ENCODE peak calls at places on chromosome 13, in nine cellular contexts. One of them, this sample, is unnamed.

GRCh38 chr13:50921706-50922105 is 12.1 kb downstream of the RNASEH2B start:
- ATAC-seq in GM12878: no peak
- ATAC-seq in upper lobe of left lung: no peak
- ATAC-seq in Panc1: no peak
- ATAC-seq in body of pancreas: no peak
- ATAC-seq in lower lobe of right lung: no peak
- ATAC-seq in IMR-90: no peak
- ATAC-seq in right cardiac atrium: no peak
- ATAC-seq in A549: no peak
- ATAC-seq in this sample: no peak

GRCh38 chr13:86403213-86403612 is 604.0 kb upstream of the SLITRK6 start:
- ATAC-seq in GM12878: no peak
- ATAC-seq in upper lobe of left lung: no peak
- ATAC-seq in Panc1: no peak
- ATAC-seq in body of pancreas: no peak
- ATAC-seq in lower lobe of right lung: no peak
- ATAC-seq in IMR-90: no peak
- ATAC-seq in right cardiac atrium: peak; percentile 84
- ATAC-seq in A549: no peak
- ATAC-seq in this sample: no peak

GRCh38 chr13:112983428-112984196 is 14.6 kb downstream of the MCF2L start:
- ATAC-seq in GM12878: no peak
- ATAC-seq in upper lobe of left lung: no peak
- ATAC-seq in Panc1: no peak
- ATAC-seq in body of pancreas: no peak
- ATAC-seq in lower lobe of right lung: no peak
- ATAC-seq in IMR-90: no peak
- ATAC-seq in right cardiac atrium: peak; percentile 66
- ATAC-seq in A549: no peak
- ATAC-seq in this sample: no peak

GRCh38 chr13:41809962-41810361 is 150.9 kb downstream of the VWA8 start:
- ATAC-seq in GM12878: no peak
- ATAC-seq in upper lobe of left lung: no peak
- ATAC-seq in Panc1: no peak
- ATAC-seq in body of pancreas: no peak
- ATAC-seq in lower lobe of right lung: no peak
- ATAC-seq in IMR-90: no peak
- ATAC-seq in right cardiac atrium: no peak
- ATAC-seq in A549: no peak
- ATAC-seq in this sample: no peak

GRCh38 chr13:51793570-51794273 is 10.2 kb downstream of the DHRS12 start:
- ATAC-seq in GM12878: peak; percentile 81
- ATAC-seq in upper lobe of left lung: peak; percentile 83
- ATAC-seq in Panc1: peak; percentile 80
- ATAC-seq in body of pancreas: peak; percentile 42
- ATAC-seq in lower lobe of right lung: peak; percentile 44
- ATAC-seq in IMR-90: peak; percentile 99
- ATAC-seq in right cardiac atrium: no peak
- ATAC-seq in A549: peak; percentile 77
- ATAC-seq in this sample: peak; percentile 60

GRCh38 chr13:52925221-52925620 is 76.8 kb upstream of the PCDH8 start:
- ATAC-seq in GM12878: no peak
- ATAC-seq in upper lobe of left lung: no peak
- ATAC-seq in Panc1: no peak
- ATAC-seq in body of pancreas: peak; percentile 30
- ATAC-seq in lower lobe of right lung: peak; percentile 9
- ATAC-seq in IMR-90: no peak
- ATAC-seq in right cardiac atrium: peak; percentile 35
- ATAC-seq in A549: no peak
- ATAC-seq in this sample: peak; percentile 50

GRCh38 chr13:41029629-41030028 is 10.5 kb upstream of the ELF1 start:
- ATAC-seq in GM12878: no peak
- ATAC-seq in upper lobe of left lung: no peak
- ATAC-seq in Panc1: no peak
- ATAC-seq in body of pancreas: no peak
- ATAC-seq in lower lobe of right lung: no peak
- ATAC-seq in IMR-90: no peak
- ATAC-seq in right cardiac atrium: no peak
- ATAC-seq in A549: no peak
- ATAC-seq in this sample: no peak

GRCh38 chr13:74132768-74133656 is 1.2 kb downstream of the KLF12 start:
- ATAC-seq in GM12878: peak; percentile 7
- ATAC-seq in upper lobe of left lung: no peak
- ATAC-seq in Panc1: no peak
- ATAC-seq in body of pancreas: no peak
- ATAC-seq in lower lobe of right lung: no peak
- ATAC-seq in IMR-90: no peak
- ATAC-seq in right cardiac atrium: no peak
- ATAC-seq in A549: no peak
- ATAC-seq in this sample: no peak

GRCh38 chr13:111978536-111978935 is 88.4 kb upstream of the SOX1 start:
- ATAC-seq in GM12878: no peak
- ATAC-seq in upper lobe of left lung: no peak
- ATAC-seq in Panc1: no peak
- ATAC-seq in body of pancreas: no peak
- ATAC-seq in lower lobe of right lung: no peak
- ATAC-seq in IMR-90: no peak
- ATAC-seq in right cardiac atrium: no peak
- ATAC-seq in A549: no peak
- ATAC-seq in this sample: no peak

GRCh38 chr13:42485272-42485671 is 88.7 kb upstream of the TNFSF11 start:
- ATAC-seq in GM12878: no peak
- ATAC-seq in upper lobe of left lung: no peak
- ATAC-seq in Panc1: no peak
- ATAC-seq in body of pancreas: no peak
- ATAC-seq in lower lobe of right lung: no peak
- ATAC-seq in IMR-90: no peak
- ATAC-seq in right cardiac atrium: no peak
- ATAC-seq in A549: no peak
- ATAC-seq in this sample: no peak

GRCh38 chr13:102128216-102128800 is 273.5 kb downstream of the FGF14 start:
- ATAC-seq in GM12878: peak; percentile 86
- ATAC-seq in upper lobe of left lung: peak; percentile 65
- ATAC-seq in Panc1: no peak
- ATAC-seq in body of pancreas: no peak
- ATAC-seq in lower lobe of right lung: peak; percentile 84
- ATAC-seq in IMR-90: peak; percentile 35
- ATAC-seq in right cardiac atrium: no peak
- ATAC-seq in A549: no peak
- ATAC-seq in this sample: peak; percentile 72

GRCh38 chr13:28349371-28349770 is 145.6 kb downstream of the FLT1 start:
- ATAC-seq in GM12878: no peak
- ATAC-seq in upper lobe of left lung: no peak
- ATAC-seq in Panc1: no peak
- ATAC-seq in body of pancreas: no peak
- ATAC-seq in lower lobe of right lung: no peak
- ATAC-seq in IMR-90: no peak
- ATAC-seq in right cardiac atrium: no peak
- ATAC-seq in A549: no peak
- ATAC-seq in this sample: no peak

GRCh38 chr13:80048802-80049201 is 292.1 kb downstream of the SPRY2 start:
- ATAC-seq in GM12878: peak; percentile 98
- ATAC-seq in upper lobe of left lung: peak; percentile 94
- ATAC-seq in Panc1: peak; percentile 97
- ATAC-seq in body of pancreas: peak; percentile 65
- ATAC-seq in lower lobe of right lung: peak; percentile 93
- ATAC-seq in IMR-90: peak; percentile 99
- ATAC-seq in right cardiac atrium: peak; percentile 97
- ATAC-seq in A549: peak; percentile 81
- ATAC-seq in this sample: peak; percentile 94
- H3K27ac ChIP-seq in GM12878: peak overlapping the region; percentile 18
- H3K27ac ChIP-seq in upper lobe of left lung: no peak overlapping the region
- H3K27ac ChIP-seq in Panc1: peak overlapping the region; percentile 63
- H3K27ac ChIP-seq in body of pancreas: no peak overlapping the region
- H3K27ac ChIP-seq in lower lobe of right lung: no peak overlapping the region
- H3K27ac ChIP-seq in IMR-90: no peak overlapping the region
- H3K27ac ChIP-seq in right cardiac atrium: no peak overlapping the region
- H3K27ac ChIP-seq in A549: no peak overlapping the region
- H3K27ac ChIP-seq in this sample: no peak overlapping the region

DNA sequence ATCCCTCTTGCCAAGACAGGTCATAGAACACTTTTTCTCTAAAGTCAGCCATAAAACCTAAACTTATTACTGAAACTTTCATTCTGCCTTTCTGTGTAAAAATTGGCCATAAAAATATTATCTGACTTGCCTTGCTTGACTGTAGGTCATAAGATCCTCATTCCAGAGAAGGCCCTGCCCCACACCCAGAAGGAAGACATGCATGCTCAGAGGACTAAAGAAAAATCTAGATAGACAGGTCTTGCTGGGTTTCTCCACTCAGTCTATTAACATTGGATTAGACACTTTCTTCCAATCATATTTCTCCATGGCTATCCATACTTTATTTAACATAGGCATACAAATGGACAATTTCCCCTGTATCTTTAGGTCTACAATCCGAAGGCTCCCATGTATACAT is 1066.5 kb downstream of the SLITRK1 start:
- ATAC-seq in GM12878: no peak
- ATAC-seq in upper lobe of left lung: no peak
- ATAC-seq in Panc1: no peak
- ATAC-seq in body of pancreas: no peak
- ATAC-seq in lower lobe of right lung: no peak
- ATAC-seq in IMR-90: no peak
- ATAC-seq in right cardiac atrium: no peak
- ATAC-seq in A549: no peak
- ATAC-seq in this sample: no peak
- H3K27ac ChIP-seq in GM12878: no peak overlapping the region
- H3K27ac ChIP-seq in upper lobe of left lung: no peak overlapping the region
- H3K27ac ChIP-seq in Panc1: no peak overlapping the region
- H3K27ac ChIP-seq in body of pancreas: no peak overlapping the region
- H3K27ac ChIP-seq in lower lobe of right lung: no peak overlapping the region
- H3K27ac ChIP-seq in IMR-90: no peak overlapping the region
- H3K27ac ChIP-seq in right cardiac atrium: no peak overlapping the region
- H3K27ac ChIP-seq in A549: no peak overlapping the region
- H3K27ac ChIP-seq in this sample: no peak overlapping the region

GRCh38 chr13:106990594-106990993 is 422.7 kb upstream of the ARGLU1 start:
- ATAC-seq in GM12878: no peak
- ATAC-seq in upper lobe of left lung: no peak
- ATAC-seq in Panc1: no peak
- ATAC-seq in body of pancreas: no peak
- ATAC-seq in lower lobe of right lung: no peak
- ATAC-seq in IMR-90: peak; percentile 63
- ATAC-seq in right cardiac atrium: no peak
- ATAC-seq in A549: no peak
- ATAC-seq in this sample: no peak

GRCh38 chr13:106986033-106986484 is 418.1 kb upstream of the ARGLU1 start:
- ATAC-seq in GM12878: no peak
- ATAC-seq in upper lobe of left lung: peak; percentile 78
- ATAC-seq in Panc1: no peak
- ATAC-seq in body of pancreas: no peak
- ATAC-seq in lower lobe of right lung: no peak
- ATAC-seq in IMR-90: peak; percentile 62
- ATAC-seq in right cardiac atrium: no peak
- ATAC-seq in A549: no peak
- ATAC-seq in this sample: no peak

GRCh38 chr13:106989866-106990265 is 421.9 kb upstream of the ARGLU1 start:
- ATAC-seq in GM12878: no peak
- ATAC-seq in upper lobe of left lung: no peak
- ATAC-seq in Panc1: no peak
- ATAC-seq in body of pancreas: no peak
- ATAC-seq in lower lobe of right lung: no peak
- ATAC-seq in IMR-90: no peak
- ATAC-seq in right cardiac atrium: no peak
- ATAC-seq in A549: no peak
- ATAC-seq in this sample: no peak

GRCh38 chr13:106986687-106987434 is 418.9 kb upstream of the ARGLU1 start:
- ATAC-seq in GM12878: no peak
- ATAC-seq in upper lobe of left lung: no peak
- ATAC-seq in Panc1: no peak
- ATAC-seq in body of pancreas: no peak
- ATAC-seq in lower lobe of right lung: no peak
- ATAC-seq in IMR-90: no peak
- ATAC-seq in right cardiac atrium: no peak
- ATAC-seq in A549: no peak
- ATAC-seq in this sample: no peak

GRCh38 chr13:106987435-106987800 is 419.5 kb upstream of the ARGLU1 start:
- ATAC-seq in GM12878: no peak
- ATAC-seq in upper lobe of left lung: no peak
- ATAC-seq in Panc1: no peak
- ATAC-seq in body of pancreas: no peak
- ATAC-seq in lower lobe of right lung: no peak
- ATAC-seq in IMR-90: no peak
- ATAC-seq in right cardiac atrium: no peak
- ATAC-seq in A549: no peak
- ATAC-seq in this sample: no peak
- H3K27ac ChIP-seq in GM12878: no peak overlapping the region
- H3K27ac ChIP-seq in upper lobe of left lung: no peak overlapping the region
- H3K27ac ChIP-seq in Panc1: no peak overlapping the region
- H3K27ac ChIP-seq in body of pancreas: no peak overlapping the region
- H3K27ac ChIP-seq in lower lobe of right lung: no peak overlapping the region
- H3K27ac ChIP-seq in IMR-90: no peak overlapping the region
- H3K27ac ChIP-seq in right cardiac atrium: no peak overlapping the region
- H3K27ac ChIP-seq in A549: no peak overlapping the region
- H3K27ac ChIP-seq in this sample: no peak overlapping the region

DNA sequence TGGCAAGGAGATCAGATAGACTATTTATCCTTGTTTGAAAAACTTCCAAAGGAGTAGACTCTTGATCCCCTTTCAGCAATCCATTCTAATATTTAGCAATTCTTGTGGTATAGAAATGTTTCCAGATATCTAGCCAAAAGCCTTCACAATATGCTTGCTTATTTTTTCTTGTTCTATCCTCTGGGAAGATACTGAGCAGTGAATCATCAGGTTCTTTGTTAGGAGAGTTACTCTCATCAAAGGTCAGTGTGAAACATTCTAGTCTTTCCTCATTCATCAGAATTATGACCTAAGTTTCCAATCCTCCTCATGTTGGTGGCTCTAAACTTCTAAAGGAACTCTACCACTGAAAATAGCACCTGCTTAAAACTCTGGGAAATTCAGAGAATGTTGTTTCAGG is 3.9 kb downstream of the GPC6 start:
- ATAC-seq in GM12878: no peak
- ATAC-seq in upper lobe of left lung: peak; percentile 13
- ATAC-seq in Panc1: no peak
- ATAC-seq in body of pancreas: no peak
- ATAC-seq in lower lobe of right lung: no peak
- ATAC-seq in IMR-90: peak; percentile 5
- ATAC-seq in right cardiac atrium: no peak
- ATAC-seq in A549: no peak
- ATAC-seq in this sample: peak; percentile 59
- H3K27ac ChIP-seq in GM12878: no peak overlapping the region
- H3K27ac ChIP-seq in upper lobe of left lung: no peak overlapping the region
- H3K27ac ChIP-seq in Panc1: no peak overlapping the region
- H3K27ac ChIP-seq in body of pancreas: no peak overlapping the region
- H3K27ac ChIP-seq in lower lobe of right lung: no peak overlapping the region
- H3K27ac ChIP-seq in IMR-90: no peak overlapping the region
- H3K27ac ChIP-seq in right cardiac atrium: no peak overlapping the region
- H3K27ac ChIP-seq in A549: peak overlapping the region; percentile 85
- H3K27ac ChIP-seq in this sample: no peak overlapping the region

DNA sequence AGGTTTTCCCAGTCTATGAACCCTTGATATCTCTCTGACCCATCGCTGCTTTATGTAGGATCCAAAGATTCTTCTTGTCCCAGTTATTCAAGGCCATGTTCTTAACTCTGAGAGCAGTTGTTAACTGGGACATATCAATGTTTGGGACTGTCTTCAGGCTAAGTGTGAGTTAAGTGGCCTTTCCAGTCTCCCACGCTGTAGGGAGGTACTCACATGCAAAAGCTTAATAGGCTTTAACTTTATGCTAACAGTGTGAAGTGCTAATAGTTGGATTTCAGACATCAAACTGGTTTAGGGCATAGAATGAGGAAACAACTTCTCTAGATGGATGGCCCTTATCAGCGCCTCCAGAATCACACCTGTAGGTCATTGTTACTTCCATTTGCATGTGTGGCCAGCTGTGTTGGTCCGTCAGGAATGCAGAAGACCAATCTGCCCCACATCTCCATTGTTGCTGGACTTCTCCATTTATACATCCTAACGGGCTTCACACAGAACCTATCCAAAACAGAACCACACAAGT is 104.7 kb upstream of the MBNL2 start:
- ATAC-seq in GM12878: no peak
- ATAC-seq in upper lobe of left lung: no peak
- ATAC-seq in Panc1: no peak
- ATAC-seq in body of pancreas: no peak
- ATAC-seq in lower lobe of right lung: peak; percentile 77
- ATAC-seq in IMR-90: no peak
- ATAC-seq in right cardiac atrium: no peak
- ATAC-seq in A549: no peak
- ATAC-seq in this sample: no peak
- H3K27ac ChIP-seq in GM12878: no peak overlapping the region
- H3K27ac ChIP-seq in upper lobe of left lung: peak overlapping the region; percentile 67
- H3K27ac ChIP-seq in Panc1: peak overlapping the region; percentile 98
- H3K27ac ChIP-seq in body of pancreas: peak overlapping the region; percentile 47
- H3K27ac ChIP-seq in lower lobe of right lung: peak overlapping the region; percentile 24
- H3K27ac ChIP-seq in IMR-90: no peak overlapping the region
- H3K27ac ChIP-seq in right cardiac atrium: peak overlapping the region; percentile 36
- H3K27ac ChIP-seq in A549: peak overlapping the region; percentile 35
- H3K27ac ChIP-seq in this sample: peak overlapping the region; percentile 88